ENCODE peak calls at places on chromosome 2, in eight cellular contexts. F, T, R, U, E, Q, Y and J are unnamed samples.

GRCh38 chr2:182616471-182617393 is 99.3 kb upstream of the DNAJC10 start:
- DNase-seq in Q (no peak), Y (no peak), R (peak; percentile 71), F (no peak), T (peak; percentile 88), E (peak; percentile 49), U (no peak), J (no peak)

GRCh38 chr2:18719978-18720775 is 130.8 kb upstream of the NT5C1B start:
- DNase-seq in U (no peak), F (no peak), Q (no peak), E (peak; percentile 57), T (peak; percentile 61), Y (no peak), R (peak; percentile 79), J (peak; percentile 91)

GRCh38 chr2:25787020-25787419 is 91.3 kb downstream of the ASXL2 start:
- DNase-seq in F (no peak), U (no peak), Y (no peak), Q (peak; percentile 4), R (no peak), T (no peak), E (peak; percentile 6), J (no peak)

GRCh38 chr2:60414731-60415130 is 138.7 kb downstream of the BCL11A start:
- DNase-seq in T (peak; percentile 84), Y (no peak), F (no peak), Q (no peak), E (peak; percentile 23), R (peak; percentile 64), U (no peak), J (peak; percentile 50)

GRCh38 chr2:129893244-129893643 is 86.2 kb upstream of the RAB6C start:
- DNase-seq in F (no peak), Y (no peak), Q (no peak), U (no peak), E (no peak), T (no peak), R (no peak), J (no peak)

GRCh38 chr2:62452701-62453449 is 53.1 kb downstream of the TMEM17 start:
- DNase-seq in Y (no peak), R (no peak), F (no peak), T (no peak), E (no peak), Q (no peak), U (no peak), J (peak; percentile 22)

GRCh38 chr2:226887940-226888339 is 52.1 kb downstream of the RHBDD1 start:
- DNase-seq in Q (no peak), F (no peak), R (peak; percentile 22), U (no peak), E (peak; percentile 40), Y (no peak), T (peak; percentile 75), J (no peak)

GRCh38 chr2:141557329-141558098 is 573.3 kb downstream of the LRP1B start:
- DNase-seq in R (peak; percentile 90), E (peak; percentile 58), Q (no peak), T (peak; percentile 90), F (peak; percentile 83), U (no peak), Y (no peak), J (peak; percentile 89)

GRCh38 chr2:177392373-177393246 is at the start of gene AGPS:
- DNase-seq in Y (peak; percentile 78), Q (peak; percentile 89), T (peak; percentile 71), F (no peak), U (peak; percentile 50), E (peak; percentile 51), R (peak; percentile 77), J (peak; percentile 71)

GRCh38 chr2:192051533-192051932 is 143.2 kb downstream of the TMEFF2 start:
- DNase-seq in F (no peak), U (no peak), Q (no peak), R (no peak), E (no peak), Y (no peak), T (no peak), J (no peak)

GRCh38 chr2:238147791-238148190 is 9.3 kb downstream of the KLHL30 start:
- DNase-seq in R (no peak), U (no peak), T (no peak), Y (no peak), Q (no peak), F (no peak), E (no peak), J (no peak)

GRCh38 chr2:101515512-101515911 is 40.6 kb upstream of the RFX8 start:
- DNase-seq in U (peak; percentile 27), Q (no peak), R (peak; percentile 64), F (no peak), Y (peak; percentile 48), T (peak; percentile 79), E (no peak), J (peak; percentile 24)

GRCh38 chr2:39437522-39438296 is 624 bp upstream of the MAP4K3 start:
- DNase-seq in E (peak; percentile 32), Y (peak; percentile 37), Q (peak; percentile 22), F (no peak), T (no peak), U (peak; percentile 23), R (peak; percentile 36), J (peak; percentile 72)

GRCh38 chr2:191666733-191667132 is 11.2 kb upstream of the NABP1 start:
- DNase-seq in F (no peak), U (no peak), R (no peak), E (no peak), T (no peak), Y (no peak), Q (peak; percentile 3), J (no peak)

DNA sequence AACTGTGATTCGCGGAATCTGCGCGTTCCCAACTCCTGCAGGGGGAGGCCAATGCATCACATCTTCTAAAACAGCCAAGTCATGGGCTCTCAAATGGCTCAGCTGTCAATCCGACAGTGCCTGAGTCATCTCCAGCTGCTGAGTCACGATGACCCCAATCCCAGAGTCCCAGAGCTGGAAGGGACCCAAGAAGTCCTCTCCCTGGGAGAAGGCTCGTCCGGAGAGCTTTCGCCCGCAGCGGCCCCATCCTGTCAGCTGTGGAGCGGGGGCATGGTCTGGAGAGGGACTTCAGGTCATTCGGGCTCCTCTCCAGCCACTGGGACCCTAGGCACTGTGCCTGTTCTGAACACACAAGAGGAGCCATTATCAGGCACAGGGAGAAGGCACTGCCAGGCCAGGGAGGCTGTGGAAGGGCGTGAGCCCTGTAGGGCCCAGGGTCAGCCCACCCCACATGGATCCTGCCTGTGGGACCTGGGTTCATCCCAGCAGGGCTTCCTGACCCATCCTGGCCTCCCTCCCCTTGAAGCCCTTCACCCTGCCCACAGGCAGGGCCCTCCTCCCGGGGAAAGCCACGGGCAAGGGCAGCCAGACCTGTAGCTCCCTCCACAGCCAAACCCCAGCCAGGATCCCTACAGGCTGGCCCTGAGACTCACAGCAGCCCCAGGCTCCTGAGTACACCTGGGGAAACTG is 47.6 kb upstream of the GPC1 start:
- DNase-seq in R (peak; percentile 96), Q (no peak), U (peak; percentile 62), Y (peak; percentile 97), F (peak; percentile 91), T (peak; percentile 88), E (peak; percentile 92), J (peak; percentile 95)
- TF ChIP-seq CTCF in R (peak; percentile 16), Q (no peak), U (no peak), Y (no peak), F (peak; percentile 24), T (no peak), E (no peak), J (no peak)

GRCh38 chr2:43068730-43069517 is 157.5 kb downstream of the ZFP36L2 start:
- DNase-seq in R (no peak), Y (peak; percentile 12), F (no peak), Q (no peak), U (no peak), T (no peak), E (peak; percentile 56), J (peak; percentile 46)
- TF ChIP-seq CTCF in R (no peak), Y (no peak), F (no peak), Q (no peak), U (no peak), T (no peak), E (no peak), J (no peak)

GRCh38 chr2:203683932-203684556 is 22.4 kb upstream of the CD28 start:
- DNase-seq in E (peak; percentile 68), T (peak; percentile 85), R (peak; percentile 90), Q (no peak), Y (no peak), F (peak; percentile 55), U (no peak), J (peak; percentile 96)

GRCh38 chr2:203687161-203687560 is 19.3 kb upstream of the CD28 start:
- DNase-seq in T (no peak), U (no peak), Y (no peak), R (peak; percentile 26), F (no peak), Q (no peak), E (no peak), J (peak; percentile 52)

GRCh38 chr2:203685081-203685621 is 21.3 kb upstream of the CD28 start:
- DNase-seq in E (peak; percentile 75), Y (peak; percentile 33), Q (no peak), F (peak; percentile 66), R (peak; percentile 96), T (peak; percentile 99), U (no peak), J (peak; percentile 76)

GRCh38 chr2:203683421-203683820 is 23.0 kb upstream of the CD28 start:
- DNase-seq in T (no peak), U (no peak), E (no peak), Q (no peak), R (no peak), Y (no peak), F (no peak), J (no peak)

DNA sequence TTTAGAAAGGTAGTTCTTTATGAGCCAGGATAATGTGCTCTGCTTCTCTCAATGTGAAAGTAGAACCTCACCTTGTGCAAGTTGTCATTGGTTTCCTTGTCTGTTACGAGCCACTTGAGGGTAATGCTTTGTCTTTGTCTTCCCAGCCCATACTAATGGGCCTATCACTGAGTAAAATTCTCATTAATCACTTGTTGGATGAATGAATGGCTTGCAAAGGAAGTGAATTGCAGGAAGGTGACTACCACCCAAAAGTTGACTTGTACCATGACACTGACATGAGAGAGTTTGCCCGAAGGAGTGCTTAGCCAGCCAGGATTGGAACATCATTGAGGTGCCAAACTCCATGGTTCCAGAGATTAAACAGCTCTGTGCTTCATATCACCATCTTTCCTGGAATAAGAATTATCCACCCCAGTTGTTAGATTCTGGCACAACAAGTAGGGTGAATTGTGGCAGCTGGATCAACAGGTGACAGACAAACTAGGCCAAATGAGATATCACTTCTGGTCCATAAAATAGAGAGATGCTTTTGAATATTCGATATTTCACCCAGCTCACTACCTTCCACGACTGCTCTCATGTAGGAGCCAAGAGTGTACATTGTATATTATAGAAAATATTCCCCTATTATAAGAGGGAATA is 20.5 kb upstream of the CD28 start:
- DNase-seq in R (no peak), U (no peak), Q (no peak), E (no peak), F (no peak), Y (no peak), T (peak; percentile 13), J (no peak)
- TF ChIP-seq CTCF in R (no peak), U (no peak), Q (no peak), E (no peak), F (no peak), Y (no peak), T (no peak), J (no peak)

GRCh38 chr2:85011747-85012146 is 40.8 kb downstream of the KCMF1 start:
- DNase-seq in U (no peak), R (no peak), T (no peak), Q (peak; percentile 77), E (no peak), Y (no peak), F (no peak), J (no peak)
- TF ChIP-seq CTCF in U (no peak), R (no peak), T (no peak), Q (peak; percentile 72), E (peak; percentile 8), Y (no peak), F (no peak), J (no peak)

GRCh38 chr2:42054657-42055430 is 7.0 kb downstream of the PKDCC start:
- DNase-seq in F (no peak), E (no peak), R (no peak), T (no peak), Y (no peak), U (no peak), Q (peak; percentile 84), J (no peak)
- TF ChIP-seq CTCF in F (no peak), E (no peak), R (no peak), T (no peak), Y (no peak), U (peak; percentile 15), Q (peak; percentile 58), J (no peak)